ENCODE peak calls at places on chromosome 4, in eight cellular contexts. O, R, Z, B, N, H, E and X are unnamed samples.

GRCh38 chr4:182975806-182976205 is 58.6 kb upstream of the DCTD start:
- DNase-seq in O (peak), R (no peak), Z (peak), B (peak), N (peak), H (peak), E (no peak), X (peak)

GRCh38 chr4:142080960-142081359 is 444.6 kb downstream of the IL15 start:
- DNase-seq in O (no peak), R (no peak), Z (no peak), B (no peak), N (no peak), H (no peak), E (peak), X (no peak)

GRCh38 chr4:174156239-174156826 is 127.1 kb downstream of the FBXO8 start:
- DNase-seq in O (peak), R (peak), Z (peak), B (peak), N (peak), H (peak), E (peak), X (peak)

GRCh38 chr4:71607780-71608673 is 175.9 kb downstream of the GC start:
- DNase-seq in O (no peak), R (no peak), Z (no peak), B (no peak), N (no peak), H (peak), E (no peak), X (peak)

GRCh38 chr4:48109413-48110263 is 24.4 kb downstream of the TXK start:
- DNase-seq in O (peak), R (peak), Z (peak), B (peak), N (no peak), H (peak), E (peak), X (peak)

GRCh38 chr4:10015140-10015753 is 6.0 kb downstream of the SLC2A9 start:
- DNase-seq in O (peak), R (peak), Z (peak), B (peak), N (no peak), H (no peak), E (peak), X (peak)

GRCh38 chr4:102500371-102501175 is 586 bp upstream of the NFKB1 start:
- DNase-seq in O (no peak), R (peak), Z (peak), B (peak), N (no peak), H (no peak), E (peak), X (peak)

GRCh38 chr4:76689079-76689817 is 208.7 kb downstream of the SOWAHB start:
- DNase-seq in O (peak), R (no peak), Z (no peak), B (peak), N (no peak), H (no peak), E (peak), X (peak)

GRCh38 chr4:52369649-52370048 is 289.5 kb downstream of the USP46 start:
- DNase-seq in O (no peak), R (no peak), Z (no peak), B (peak), N (no peak), H (no peak), E (peak), X (no peak)

GRCh38 chr4:38831653-38832052 is 25.0 kb downstream of the TLR6 start:
- DNase-seq in O (no peak), R (no peak), Z (no peak), B (no peak), N (no peak), H (no peak), E (no peak), X (no peak)

GRCh38 chr4:85187106-85187505 is 220.6 kb upstream of the WDFY3 start:
- DNase-seq in O (no peak), R (no peak), Z (no peak), B (no peak), N (no peak), H (no peak), E (no peak), X (no peak)

GRCh38 chr4:151676301-151676700 is 84.5 kb downstream of the GATB start:
- DNase-seq in O (peak), R (no peak), Z (no peak), B (no peak), N (no peak), H (no peak), E (no peak), X (no peak)

GRCh38 chr4:168541608-168541953 is 44.7 kb downstream of the PALLD start:
- DNase-seq in O (peak), R (no peak), Z (no peak), B (no peak), N (no peak), H (no peak), E (no peak), X (no peak)

GRCh38 chr4:167622481-167623240 is 388.4 kb upstream of the SPOCK3 start:
- DNase-seq in O (peak), R (peak), Z (peak), B (peak), N (no peak), H (peak), E (peak), X (peak)

GRCh38 chr4:56468097-56468422 is 643 bp downstream of the SRP72 start:
- DNase-seq in O (peak), R (no peak), Z (peak), B (peak), N (peak), H (no peak), E (no peak), X (peak)

GRCh38 chr4:110087116-110087708 is 111.2 kb downstream of the ELOVL6 start:
- DNase-seq in O (peak), R (no peak), Z (no peak), B (no peak), N (no peak), H (no peak), E (no peak), X (no peak)

GRCh38 chr4:84497220-84497834 is 1.8 kb downstream of the NKX6-1 start:
- DNase-seq in O (no peak), R (no peak), Z (no peak), B (peak), N (no peak), H (no peak), E (peak), X (no peak)

GRCh38 chr4:128510850-128511249 is 223.2 kb upstream of the PGRMC2 start:
- DNase-seq in O (no peak), R (no peak), Z (no peak), B (no peak), N (no peak), H (no peak), E (no peak), X (no peak)

GRCh38 chr4:128513664-128514484 is 226.3 kb upstream of the PGRMC2 start:
- DNase-seq in O (no peak), R (no peak), Z (no peak), B (no peak), N (no peak), H (no peak), E (no peak), X (no peak)

GRCh38 chr4:128516568-128516967 is 229.0 kb upstream of the PGRMC2 start:
- DNase-seq in O (no peak), R (no peak), Z (no peak), B (no peak), N (peak), H (no peak), E (no peak), X (no peak)

GRCh38 chr4:128512161-128512560 is 224.5 kb upstream of the PGRMC2 start:
- DNase-seq in O (no peak), R (no peak), Z (no peak), B (no peak), N (no peak), H (no peak), E (no peak), X (no peak)

GRCh38 chr4:128512767-128513322 is 225.2 kb upstream of the PGRMC2 start:
- DNase-seq in O (no peak), R (peak), Z (no peak), B (no peak), N (no peak), H (no peak), E (peak), X (no peak)
- TF ChIP-seq REST in O (no peak), R (no peak), Z (no peak), B (no peak), N (no peak), H (no peak), E (no peak), X (no peak)

DNA sequence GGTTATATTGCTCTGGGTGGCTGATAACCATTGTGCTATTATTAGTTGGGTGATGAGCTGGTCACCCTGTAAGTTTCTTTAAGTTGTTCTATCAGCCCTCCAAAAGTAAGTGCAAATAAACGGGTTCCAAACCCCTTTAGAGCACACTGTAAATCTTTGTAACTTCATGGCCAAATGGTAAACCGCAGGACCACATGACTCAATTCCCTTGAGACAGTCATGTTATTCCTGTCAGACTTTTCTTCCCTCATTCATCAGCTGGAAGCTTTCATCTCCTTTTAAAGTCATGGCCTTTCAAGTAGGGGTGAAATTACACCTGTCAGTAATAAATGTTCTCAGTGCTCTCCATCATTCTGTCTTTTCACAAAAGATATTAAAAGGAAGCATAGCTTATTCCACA is 275.3 kb downstream of the CFAP299 start:
- DNase-seq in O (no peak), R (no peak), Z (no peak), B (no peak), N (peak), H (no peak), E (no peak), X (no peak)
- TF ChIP-seq REST in O (no peak), R (no peak), Z (no peak), B (no peak), N (no peak), H (no peak), E (no peak), X (no peak)

DNA sequence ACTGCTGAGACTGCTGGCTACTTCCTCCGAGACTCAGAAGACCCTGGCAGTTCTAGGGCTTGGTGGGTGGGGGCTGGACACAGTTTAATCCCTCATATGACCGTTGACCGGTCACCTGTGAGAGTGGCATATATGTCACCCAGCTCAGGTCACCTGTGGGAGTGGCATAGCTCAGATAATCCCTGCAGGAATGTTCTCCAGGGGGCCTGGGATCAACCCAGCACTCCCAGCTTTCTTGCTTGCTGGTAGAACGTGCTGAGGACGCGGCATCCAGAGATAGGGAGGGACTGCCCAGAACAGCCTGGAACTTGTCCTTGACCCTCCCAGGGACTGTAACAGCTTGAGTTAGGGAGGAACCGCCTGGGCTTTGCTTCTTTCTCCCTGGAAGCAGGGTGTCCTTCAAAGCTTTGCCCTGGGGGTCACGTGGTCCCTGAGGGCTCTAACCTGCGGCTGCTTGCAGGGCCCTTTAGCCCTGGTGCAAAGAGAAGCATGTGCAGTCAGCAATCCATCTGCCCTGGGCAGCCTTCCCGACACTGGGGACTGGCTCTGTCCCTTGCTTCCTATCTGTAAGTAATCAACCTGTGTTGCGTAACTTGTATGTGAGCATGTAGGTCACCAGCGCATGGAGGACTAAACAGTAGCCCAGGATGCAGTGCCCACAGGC is 55.3 kb downstream of the ZFYVE28 start:
- DNase-seq in O (no peak), R (no peak), Z (peak), B (no peak), N (no peak), H (no peak), E (no peak), X (no peak)
- TF ChIP-seq REST in O (no peak), R (no peak), Z (no peak), B (no peak), N (no peak), H (no peak), E (no peak), X (no peak)

DNA sequence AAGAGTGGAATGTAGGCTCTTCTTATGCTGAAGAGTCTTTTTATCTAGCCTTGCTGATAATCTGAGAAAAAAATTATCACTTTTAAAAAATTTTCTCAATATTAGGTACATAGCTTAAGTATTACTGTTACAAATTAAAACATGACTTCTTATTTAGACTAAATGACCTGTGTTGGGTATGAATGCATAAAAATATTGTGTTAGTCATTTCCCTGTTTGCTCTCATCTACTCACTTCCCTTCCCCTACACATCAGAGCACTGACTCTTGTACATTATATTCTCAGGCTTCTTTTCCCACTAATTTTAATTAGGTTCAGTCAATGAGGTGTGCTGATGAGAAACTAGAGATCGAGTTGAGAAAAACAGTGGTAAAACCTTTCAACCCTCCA is 881.0 kb downstream of the PCDH18 start:
- DNase-seq in O (no peak), R (no peak), Z (no peak), B (no peak), N (peak), H (no peak), E (no peak), X (no peak)
- TF ChIP-seq REST in O (no peak), R (no peak), Z (no peak), B (no peak), N (no peak), H (no peak), E (no peak), X (no peak)

GRCh38 chr4:1092983-1093361 is 20.4 kb downstream of the RNF212 start:
- DNase-seq in O (no peak), R (no peak), Z (no peak), B (no peak), N (no peak), H (no peak), E (no peak), X (no peak)
- TF ChIP-seq REST in O (no peak), R (no peak), Z (no peak), B (no peak), N (no peak), H (no peak), E (no peak), X (no peak)